ENCODE peak calls at places on chromosomes 13 and 19, in five cellular contexts. G is breast epithelium, L is H1, N is esophagus muscularis mucosa, V is HCT116. S is an unnamed sample.

GRCh38 chr19:10603084-10603872 is 16.2 kb upstream of the AP1M2 start:
- DNase-seq in V (no peak), L (no peak), G (peak; percentile 59), N (no peak), S (peak; percentile 94)

GRCh38 chr13:20375871-20376270 is 143.8 kb upstream of the GJB6 start:
- DNase-seq in L (no peak), N (no peak), V (no peak), G (no peak), S (no peak)

GRCh38 chr13:32838985-32839384 is 177.2 kb upstream of the KL start:
- DNase-seq in G (no peak), V (no peak), L (no peak), N (peak; percentile 12), S (no peak)

GRCh38 chr19:10021863-10022262 is 8.6 kb downstream of the RDH8 start:
- DNase-seq in G (no peak), N (no peak), V (no peak), L (no peak), S (no peak)

GRCh38 chr13:41780736-41781708 is 179.9 kb downstream of the VWA8 start:
- DNase-seq in V (no peak), N (no peak), G (no peak), L (no peak), S (no peak)

GRCh38 chr13:60759499-60759898 is 362.5 kb downstream of the TDRD3 start:
- DNase-seq in V (no peak), N (no peak), L (no peak), G (no peak), S (no peak)

GRCh38 chr19:48290923-48291700 is 21.2 kb downstream of the ZNF114 start:
- DNase-seq in V (no peak), G (peak; percentile 79), N (no peak), L (peak; percentile 81), S (peak; percentile 91)

GRCh38 chr13:32225494-32225931 is 89.7 kb downstream of the ZAR1L start:
- DNase-seq in L (no peak), N (peak; percentile 62), V (no peak), G (no peak), S (no peak)

GRCh38 chr19:47661571-47661970 is 51.7 kb upstream of the EHD2 start:
- DNase-seq in G (no peak), L (no peak), N (no peak), V (no peak), S (no peak)

GRCh38 chr13:87314822-87315221 is 356.3 kb upstream of the SLITRK5 start:
- DNase-seq in V (no peak), L (no peak), G (no peak), N (no peak), S (no peak)

GRCh38 chr19:45848922-45849321 is 14.0 kb downstream of the SYMPK start:
- DNase-seq in G (no peak), V (no peak), N (no peak), L (no peak), S (no peak)

GRCh38 chr19:1794424-1795185 is 17.5 kb downstream of the ATP8B3 start:
- DNase-seq in V (no peak), G (no peak), L (peak; percentile 39), N (no peak), S (no peak)

GRCh38 chr13:78193853-78194252 is 275.2 kb upstream of the EDNRB start:
- DNase-seq in L (no peak), G (no peak), V (no peak), N (no peak), S (no peak)

GRCh38 chr13:44116562-44117315 is 237.0 kb downstream of the LACC1 start:
- DNase-seq in V (no peak), N (peak; percentile 80), L (no peak), G (no peak), S (no peak)

GRCh38 chr19:2719232-2719735 is 1.9 kb downstream of the DIRAS1 start:
- DNase-seq in N (no peak), G (no peak), L (no peak), V (no peak), S (no peak)

GRCh38 chr13:83281666-83282065 is 600.6 kb downstream of the SLITRK1 start:
- DNase-seq in G (no peak), L (no peak), V (no peak), N (no peak), S (no peak)

GRCh38 chr13:36981156-36981743 is 17.9 kb downstream of the ALG5 start:
- DNase-seq in L (no peak), G (no peak), N (no peak), V (no peak), S (no peak)

GRCh38 chr19:47357788-47358680 is 8.9 kb downstream of the DHX34 start:
- DNase-seq in L (no peak), V (no peak), G (no peak), N (no peak), S (no peak)

GRCh38 chr19:51138549-51138979 is 3.5 kb upstream of the SIGLEC7 start:
- DNase-seq in N (no peak), V (no peak), G (no peak), L (no peak), S (peak; percentile 89)

GRCh38 chr19:2273356-2274184 is 8.4 kb downstream of the PEAK3 start:
- DNase-seq in G (peak; percentile 82), V (peak; percentile 59), N (no peak), L (peak; percentile 73), S (peak; percentile 96)

GRCh38 chr19:16375157-16375935 is 50.7 kb downstream of the KLF2 start:
- DNase-seq in G (no peak), L (no peak), N (no peak), V (no peak), S (peak; percentile 65)

GRCh38 chr19:31255174-31255862 is 93.9 kb downstream of the TSHZ3 start:
- DNase-seq in N (peak; percentile 90), V (no peak), L (no peak), G (no peak), S (no peak)

GRCh38 chr13:28375250-28375930 is 119.5 kb downstream of the FLT1 start:
- DNase-seq in L (no peak), G (no peak), N (no peak), V (no peak), S (no peak)

GRCh38 chr13:77554079-77554478 is 18.6 kb downstream of the SCEL start:
- DNase-seq in N (no peak), G (no peak), L (no peak), V (no peak), S (no peak)

GRCh38 chr13:24624363-24624762 is 55.8 kb upstream of the ATP12A start:
- DNase-seq in V (no peak), G (no peak), L (no peak), N (no peak), S (no peak)

GRCh38 chr13:24623141-24623665 is 57.0 kb upstream of the ATP12A start:
- DNase-seq in G (no peak), L (no peak), V (no peak), N (no peak), S (no peak)

GRCh38 chr13:24625324-24625723 is 54.9 kb upstream of the ATP12A start:
- DNase-seq in G (no peak), L (no peak), N (no peak), V (no peak), S (no peak)

GRCh38 chr13:24625870-24626419 is 54.3 kb upstream of the ATP12A start:
- DNase-seq in V (no peak), L (no peak), N (no peak), G (no peak), S (no peak)

GRCh38 chr13:24624801-24625231 is 55.4 kb upstream of the ATP12A start:
- DNase-seq in G (no peak), N (no peak), V (no peak), L (no peak), S (no peak)
- TF ChIP-seq POLR2AphosphoS5 in G (no peak), N (peak; percentile 13), V (no peak), L (no peak), S (no peak)

GRCh38 chr13:75329097-75329496 is 152.9 kb downstream of the TBC1D4 start:
- DNase-seq in N (no peak), V (no peak), G (no peak), L (no peak), S (no peak)

GRCh38 chr13:75330770-75331169 is 151.2 kb downstream of the TBC1D4 start:
- DNase-seq in L (no peak), N (no peak), V (no peak), G (no peak), S (no peak)

GRCh38 chr13:75329723-75330122 is 152.2 kb downstream of the TBC1D4 start:
- DNase-seq in N (no peak), V (no peak), G (no peak), L (no peak), S (no peak)

GRCh38 chr13:75333103-75333502 is 148.9 kb downstream of the TBC1D4 start:
- DNase-seq in N (no peak), G (no peak), V (no peak), L (no peak), S (no peak)

GRCh38 chr13:75331792-75332349 is 150.1 kb downstream of the TBC1D4 start:
- DNase-seq in L (no peak), N (no peak), V (no peak), G (no peak), S (no peak)
- TF ChIP-seq POLR2AphosphoS5 in L (no peak), N (no peak), V (no peak), G (no peak), S (no peak)

DNA sequence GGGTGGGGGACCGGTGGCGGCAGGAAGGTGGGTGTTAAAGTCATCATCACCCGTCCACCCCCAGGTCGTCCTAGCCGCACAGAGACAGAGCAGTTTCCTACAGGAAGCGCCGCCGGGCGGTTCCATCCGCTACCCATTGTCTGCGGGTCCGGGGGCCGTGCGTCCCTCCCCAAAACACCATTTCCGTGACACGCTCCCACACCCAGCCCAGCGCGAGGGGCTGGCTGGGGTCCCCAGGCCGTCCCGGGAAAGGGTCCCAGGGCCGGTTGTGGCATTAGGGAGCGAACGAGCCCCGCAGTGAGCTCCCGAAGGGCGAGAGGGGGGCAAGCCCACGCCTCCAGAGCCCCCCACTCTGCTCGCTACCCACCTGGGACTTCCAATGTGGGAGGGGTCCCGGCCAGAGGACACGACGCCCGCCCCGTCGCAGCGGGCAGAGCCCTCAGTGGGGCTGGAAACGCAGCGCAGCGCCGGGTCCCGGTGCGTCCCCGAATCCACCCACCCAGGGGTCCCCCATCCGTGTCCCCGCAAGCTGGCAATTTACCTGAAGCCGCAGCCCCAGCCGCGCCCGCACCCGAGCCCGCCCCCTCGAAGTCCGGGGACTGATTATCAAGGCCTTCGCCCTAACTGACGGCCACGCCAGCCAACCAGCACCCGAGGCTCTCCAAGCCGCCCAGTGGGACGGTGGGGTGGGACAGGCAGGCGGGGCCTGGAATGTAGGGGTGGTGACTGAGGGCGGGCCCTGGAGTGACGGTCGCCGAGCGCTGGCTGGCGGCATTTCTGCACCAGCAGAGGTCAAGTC is at the start of gene KANK3:
- DNase-seq in V (peak; percentile 97), L (peak; percentile 95), N (peak; percentile 97), G (peak; percentile 92), S (peak; percentile 97)
- TF ChIP-seq POLR2AphosphoS5 in V (peak; percentile 64), L (no peak), N (peak; percentile 93), G (peak; percentile 58), S (peak; percentile 90)

DNA sequence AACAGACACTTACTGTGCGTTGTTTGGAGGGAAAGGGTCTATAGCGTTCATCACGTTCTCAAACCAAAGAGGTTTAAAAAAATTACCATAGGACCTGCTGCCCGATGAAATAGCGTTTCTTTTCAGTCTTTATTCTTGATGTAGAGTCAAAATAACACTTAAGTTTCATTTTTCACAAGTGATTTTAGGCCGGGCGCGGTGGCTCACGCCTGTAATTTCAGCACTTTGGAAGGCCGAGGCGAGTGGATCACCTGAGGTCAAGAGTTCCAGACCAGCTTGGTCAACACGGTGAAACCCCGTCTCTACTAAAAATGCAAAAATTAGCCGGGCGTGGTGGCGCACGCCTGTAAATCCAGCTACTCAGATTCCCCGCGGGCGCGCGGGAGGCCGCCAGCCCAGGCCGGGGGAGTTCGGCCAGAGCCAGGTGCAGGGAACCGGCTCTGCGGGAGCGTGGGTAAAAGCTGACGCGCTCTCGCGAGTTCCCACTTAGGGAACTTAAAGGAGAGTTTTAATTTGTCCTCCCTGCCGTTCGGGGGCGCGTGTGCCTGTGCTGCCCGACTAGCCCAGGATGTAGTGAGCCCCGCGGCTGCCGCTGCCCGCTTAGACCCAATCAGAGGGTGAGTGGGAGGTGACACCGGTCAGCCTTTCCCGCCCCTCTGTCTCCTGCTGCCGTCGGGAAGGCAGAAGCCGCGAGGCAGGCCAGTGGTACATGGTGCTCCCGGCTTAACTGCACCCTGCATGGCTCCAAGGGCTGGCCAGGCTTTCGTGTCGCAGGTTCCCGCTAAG is 35.8 kb upstream of the NEK3 start:
- DNase-seq in V (no peak), N (peak; percentile 94), G (peak; percentile 78), L (peak; percentile 60), S (peak; percentile 94)
- TF ChIP-seq POLR2AphosphoS5 in V (no peak), N (peak; percentile 82), G (peak; percentile 19), L (peak; percentile 56), S (peak; percentile 81)

S was measured in spleen.